ENCODE peak calls at places on chromosomes 11 and 22, in seven cellular contexts. One of them, this sample, is unnamed.

GRCh38 chr11:76008474-76008873 is 193.5 kb downstream of the UVRAG start:
- DNase-seq in SK-N-SH: no peak
- DNase-seq in H1: no peak
- DNase-seq in GM12878: no peak
- DNase-seq in K562: no peak
- DNase-seq in GM12891: no peak
- DNase-seq in HepG2: no peak
- DNase-seq in this sample: no peak

GRCh38 chr11:30326114-30326783 is 3.3 kb downstream of the ARL14EP start:
- DNase-seq in SK-N-SH: peak; percentile 8
- DNase-seq in H1: no peak
- DNase-seq in GM12878: no peak
- DNase-seq in K562: no peak
- DNase-seq in GM12891: no peak
- DNase-seq in HepG2: no peak
- DNase-seq in this sample: no peak

GRCh38 chr11:34218067-34218466 is 112.6 kb downstream of the NAT10 start:
- DNase-seq in SK-N-SH: no peak
- DNase-seq in H1: no peak
- DNase-seq in GM12878: no peak
- DNase-seq in K562: no peak
- DNase-seq in GM12891: no peak
- DNase-seq in HepG2: no peak
- DNase-seq in this sample: no peak

GRCh38 chr11:8043756-8044155 is 37.3 kb upstream of the TUB start:
- DNase-seq in SK-N-SH: no peak
- DNase-seq in H1: no peak
- DNase-seq in GM12878: no peak
- DNase-seq in K562: no peak
- DNase-seq in GM12891: no peak
- DNase-seq in HepG2: no peak
- DNase-seq in this sample: no peak

GRCh38 chr11:111846063-111846462 is 25.3 kb downstream of the ALG9 start:
- DNase-seq in SK-N-SH: peak; percentile 6
- DNase-seq in H1: no peak
- DNase-seq in GM12878: no peak
- DNase-seq in K562: no peak
- DNase-seq in GM12891: no peak
- DNase-seq in HepG2: no peak
- DNase-seq in this sample: no peak

GRCh38 chr11:20011294-20011951 is 148.9 kb downstream of the DBX1 start:
- DNase-seq in SK-N-SH: no peak
- DNase-seq in H1: no peak
- DNase-seq in GM12878: no peak
- DNase-seq in K562: no peak
- DNase-seq in GM12891: no peak
- DNase-seq in HepG2: peak; percentile 66
- DNase-seq in this sample: no peak

GRCh38 chr11:103910721-103911120 is 125.7 kb upstream of the DDI1 start:
- DNase-seq in SK-N-SH: no peak
- DNase-seq in H1: no peak
- DNase-seq in GM12878: no peak
- DNase-seq in K562: no peak
- DNase-seq in GM12891: no peak
- DNase-seq in HepG2: no peak
- DNase-seq in this sample: no peak

GRCh38 chr11:131370901-131371790 is 731 bp downstream of the NTM start:
- DNase-seq in SK-N-SH: peak; percentile 36
- DNase-seq in H1: no peak
- DNase-seq in GM12878: no peak
- DNase-seq in K562: no peak
- DNase-seq in GM12891: no peak
- DNase-seq in HepG2: no peak
- DNase-seq in this sample: no peak

GRCh38 chr22:47152938-47153337 is 390.5 kb downstream of the TBC1D22A start:
- DNase-seq in SK-N-SH: no peak
- DNase-seq in H1: no peak
- DNase-seq in GM12878: no peak
- DNase-seq in K562: no peak
- DNase-seq in GM12891: no peak
- DNase-seq in HepG2: no peak
- DNase-seq in this sample: no peak

GRCh38 chr22:28958611-28959010 is 75.2 kb downstream of the ZNRF3 start:
- DNase-seq in SK-N-SH: no peak
- DNase-seq in H1: no peak
- DNase-seq in GM12878: no peak
- DNase-seq in K562: no peak
- DNase-seq in GM12891: no peak
- DNase-seq in HepG2: no peak
- DNase-seq in this sample: no peak

GRCh38 chr22:36892292-36892691 is 21.1 kb upstream of the CSF2RB start:
- DNase-seq in SK-N-SH: no peak
- DNase-seq in H1: no peak
- DNase-seq in GM12878: no peak
- DNase-seq in K562: no peak
- DNase-seq in GM12891: no peak
- DNase-seq in HepG2: no peak
- DNase-seq in this sample: no peak

GRCh38 chr11:117585631-117586030 is 211.4 kb downstream of the DSCAML1 start:
- DNase-seq in SK-N-SH: no peak
- DNase-seq in H1: no peak
- DNase-seq in GM12878: no peak
- DNase-seq in K562: no peak
- DNase-seq in GM12891: no peak
- DNase-seq in HepG2: no peak
- DNase-seq in this sample: no peak

GRCh38 chr11:71787014-71787823 is 45.8 kb upstream of the DEFB108B start:
- DNase-seq in SK-N-SH: peak; percentile 88
- DNase-seq in H1: peak; percentile 98
- DNase-seq in GM12878: peak; percentile 82
- DNase-seq in K562: peak; percentile 80
- DNase-seq in GM12891: peak; percentile 75
- DNase-seq in HepG2: peak; percentile 96
- DNase-seq in this sample: peak; percentile 70

GRCh38 chr22:46278656-46279645 is 11.1 kb downstream of the TTC38 start:
- DNase-seq in SK-N-SH: no peak
- DNase-seq in H1: no peak
- DNase-seq in GM12878: no peak
- DNase-seq in K562: no peak
- DNase-seq in GM12891: no peak
- DNase-seq in HepG2: no peak
- DNase-seq in this sample: no peak

GRCh38 chr11:95068549-95068948 is 1.8 kb downstream of the SRSF8 start:
- DNase-seq in SK-N-SH: peak; percentile 68
- DNase-seq in H1: no peak
- DNase-seq in GM12878: peak; percentile 88
- DNase-seq in K562: peak; percentile 16
- DNase-seq in GM12891: peak; percentile 39
- DNase-seq in HepG2: peak; percentile 95
- DNase-seq in this sample: no peak

DNA sequence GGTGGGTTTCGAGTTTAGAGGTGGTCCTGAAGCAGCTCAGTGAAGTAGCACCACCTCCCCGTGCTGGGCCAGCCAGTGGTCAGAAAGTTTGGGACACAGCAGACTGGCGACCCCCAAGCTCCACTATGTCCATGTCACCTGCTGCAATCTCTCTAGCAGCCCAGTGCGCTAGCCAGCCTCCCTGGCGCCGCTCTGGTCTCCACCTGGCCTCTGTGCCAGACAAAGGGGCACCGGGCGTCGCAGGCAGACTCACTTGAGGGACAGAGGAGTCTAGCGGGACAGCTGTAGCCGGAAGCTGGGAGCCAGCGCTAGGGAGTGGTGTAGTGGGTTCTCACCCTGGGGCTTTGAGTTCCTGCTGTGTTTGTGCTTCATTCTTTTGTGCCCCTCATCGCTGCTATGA is 25.5 kb downstream of the MYBPC3 start:
- DNase-seq in SK-N-SH: peak; percentile 21
- DNase-seq in H1: no peak
- DNase-seq in GM12878: no peak
- DNase-seq in K562: no peak
- DNase-seq in GM12891: peak; percentile 4
- DNase-seq in HepG2: no peak
- DNase-seq in this sample: no peak
- TF ChIP-seq TAF1 in SK-N-SH: no peak
- TF ChIP-seq TAF1 in H1: no peak
- TF ChIP-seq TAF1 in GM12878: no peak
- TF ChIP-seq TAF1 in K562: no peak
- TF ChIP-seq TAF1 in GM12891: no peak
- TF ChIP-seq TAF1 in HepG2: no peak
- TF ChIP-seq TAF1 in this sample: no peak

GRCh38 chr11:86893235-86893634 is 62.0 kb downstream of the FZD4 start:
- DNase-seq in SK-N-SH: no peak
- DNase-seq in H1: no peak
- DNase-seq in GM12878: no peak
- DNase-seq in K562: no peak
- DNase-seq in GM12891: no peak
- DNase-seq in HepG2: no peak
- DNase-seq in this sample: no peak

GRCh38 chr11:86888978-86889341 is 66.2 kb downstream of the FZD4 start:
- DNase-seq in SK-N-SH: no peak
- DNase-seq in H1: no peak
- DNase-seq in GM12878: no peak
- DNase-seq in K562: no peak
- DNase-seq in GM12891: no peak
- DNase-seq in HepG2: no peak
- DNase-seq in this sample: no peak

GRCh38 chr11:86891020-86891419 is 64.2 kb downstream of the FZD4 start:
- DNase-seq in SK-N-SH: no peak
- DNase-seq in H1: no peak
- DNase-seq in GM12878: no peak
- DNase-seq in K562: no peak
- DNase-seq in GM12891: no peak
- DNase-seq in HepG2: no peak
- DNase-seq in this sample: no peak

DNA sequence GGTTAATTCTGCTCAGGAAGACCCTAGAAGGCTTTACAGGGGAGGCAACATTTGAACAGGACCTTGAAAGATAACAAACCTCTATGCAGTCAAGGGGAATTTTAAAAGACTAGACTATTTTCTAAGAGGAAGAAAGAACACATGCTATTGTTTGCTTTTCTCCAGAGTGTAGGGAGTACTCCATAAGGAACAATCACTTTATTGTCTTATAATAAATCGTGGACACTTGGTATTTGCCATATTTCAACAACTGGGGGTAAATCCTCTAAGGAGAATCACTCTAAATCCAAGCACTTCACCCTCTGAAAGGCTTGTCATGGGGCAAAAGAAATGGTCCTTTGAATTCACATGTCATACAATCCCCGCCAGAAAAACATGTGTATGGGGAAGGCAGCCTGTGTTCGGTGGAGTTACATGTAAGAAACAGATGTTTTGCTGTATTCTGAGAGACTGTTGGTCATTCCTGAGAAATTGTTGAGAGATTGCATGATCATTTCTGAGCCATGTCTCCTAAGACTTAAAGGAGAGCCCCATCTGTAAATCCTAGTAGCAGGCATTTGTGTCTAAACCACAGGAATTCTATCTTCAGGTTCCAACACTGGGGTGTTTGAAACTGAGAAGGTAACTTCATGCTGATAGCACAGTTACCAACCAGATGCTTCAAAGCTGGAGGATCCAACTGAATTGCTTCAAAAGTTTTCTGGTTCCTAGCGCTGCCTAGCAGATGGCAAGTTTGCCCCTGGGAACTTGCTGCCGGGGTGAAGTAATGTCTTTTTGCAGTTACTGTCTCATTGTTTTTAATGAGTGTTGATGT is 66.8 kb downstream of the FZD4 start:
- DNase-seq in SK-N-SH: no peak
- DNase-seq in H1: no peak
- DNase-seq in GM12878: no peak
- DNase-seq in K562: no peak
- DNase-seq in GM12891: no peak
- DNase-seq in HepG2: no peak
- DNase-seq in this sample: no peak
- TF ChIP-seq TAF1 in SK-N-SH: no peak
- TF ChIP-seq TAF1 in H1: no peak
- TF ChIP-seq TAF1 in GM12878: no peak
- TF ChIP-seq TAF1 in K562: no peak
- TF ChIP-seq TAF1 in GM12891: no peak
- TF ChIP-seq TAF1 in HepG2: no peak
- TF ChIP-seq TAF1 in this sample: no peak

DNA sequence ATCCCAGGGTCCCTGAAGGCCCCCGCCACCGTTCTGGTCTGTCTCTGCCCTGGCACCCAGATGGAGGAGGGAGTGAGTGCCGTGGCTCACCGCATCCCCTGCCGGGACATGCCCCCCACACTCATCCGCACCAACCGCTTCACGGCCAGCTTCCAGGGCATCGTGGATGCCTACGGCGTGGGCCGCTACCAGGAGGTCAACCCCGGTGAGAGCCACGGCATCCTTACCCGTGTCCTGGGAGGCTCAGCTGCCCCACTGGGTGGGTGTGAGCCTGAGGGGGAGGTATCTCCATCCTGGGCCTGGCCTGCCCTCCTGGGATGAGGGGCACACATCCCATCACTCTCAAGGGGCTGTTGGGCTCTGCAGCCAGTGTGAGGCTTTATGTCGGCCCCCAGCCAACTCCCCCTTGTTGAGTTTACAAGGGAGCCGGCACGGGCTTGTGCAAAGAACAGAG is 6.1 kb downstream of the TCIRG1 start:
- DNase-seq in SK-N-SH: peak; percentile 31
- DNase-seq in H1: no peak
- DNase-seq in GM12878: no peak
- DNase-seq in K562: no peak
- DNase-seq in GM12891: no peak
- DNase-seq in HepG2: no peak
- DNase-seq in this sample: no peak
- TF ChIP-seq TAF1 in SK-N-SH: no peak
- TF ChIP-seq TAF1 in H1: no peak
- TF ChIP-seq TAF1 in GM12878: no peak
- TF ChIP-seq TAF1 in K562: no peak
- TF ChIP-seq TAF1 in GM12891: no peak
- TF ChIP-seq TAF1 in HepG2: no peak
- TF ChIP-seq TAF1 in this sample: no peak

DNA sequence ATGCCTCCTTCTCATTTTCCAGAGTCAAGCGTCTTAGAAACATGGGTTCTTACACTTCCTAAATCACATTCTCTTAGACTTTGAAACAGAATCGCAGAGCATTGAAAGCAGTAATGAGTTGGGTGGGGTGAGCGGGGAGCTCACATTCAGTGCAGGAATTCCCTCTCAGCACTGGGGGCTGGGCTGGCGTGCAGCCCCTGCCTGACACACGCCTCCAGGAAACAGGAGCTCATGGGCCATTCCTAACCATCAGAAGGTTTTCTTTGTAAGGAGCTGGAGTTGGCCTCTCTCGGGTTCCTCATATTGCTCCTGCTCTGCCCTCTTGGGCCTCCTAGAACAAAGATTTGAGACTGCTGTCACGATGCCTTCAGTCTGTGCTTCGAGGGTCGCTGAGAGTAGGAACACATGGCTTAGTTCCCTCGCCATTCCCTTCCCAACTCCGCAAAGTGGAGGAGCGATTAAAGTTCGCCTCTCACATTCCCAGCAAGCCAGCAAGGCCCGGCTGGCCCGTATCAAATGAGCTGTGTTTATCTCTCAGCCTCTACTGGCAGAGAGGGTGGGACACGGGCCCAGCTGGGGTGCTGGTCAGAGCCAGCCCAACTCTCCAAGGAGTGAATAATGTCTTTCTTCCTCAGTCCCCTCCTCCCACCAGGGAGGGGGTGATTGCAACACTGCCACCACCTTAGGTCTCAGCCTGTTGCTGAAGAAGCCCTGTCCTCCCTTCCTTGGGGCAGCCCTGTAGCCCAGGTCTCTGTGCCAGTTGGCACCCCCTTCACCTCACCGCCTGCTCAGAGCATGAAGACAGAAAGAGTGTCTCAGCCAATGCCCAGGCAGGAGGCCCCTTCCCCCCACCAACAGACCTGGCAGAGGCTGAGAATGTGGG is 10.4 kb downstream of the CHRDL2 start:
- DNase-seq in SK-N-SH: no peak
- DNase-seq in H1: no peak
- DNase-seq in GM12878: no peak
- DNase-seq in K562: no peak
- DNase-seq in GM12891: no peak
- DNase-seq in HepG2: no peak
- DNase-seq in this sample: no peak
- TF ChIP-seq TAF1 in SK-N-SH: no peak
- TF ChIP-seq TAF1 in H1: no peak
- TF ChIP-seq TAF1 in GM12878: no peak
- TF ChIP-seq TAF1 in K562: no peak
- TF ChIP-seq TAF1 in GM12891: no peak
- TF ChIP-seq TAF1 in HepG2: no peak
- TF ChIP-seq TAF1 in this sample: no peak

This sample was measured in GM12892.